ENCODE peak calls at places on chromosome 16, in four cellular contexts. M is astrocyte, J is lower lobe of right lung, X is PC-3. Q is an unnamed sample. For H3K27me3, the result is how much of the 10 kb centered on the place peaks cover.

GRCh38 chr16:23833960-23834685 is 1.7 kb upstream of the PRKCB start:
- DNase-seq in X (no peak), M (no peak), J (no peak), Q (no peak)

GRCh38 chr16:10684541-10685151 is 10.1 kb downstream of the TEKT5 start:
- DNase-seq in J (no peak), X (no peak), M (no peak), Q (no peak)

GRCh38 chr16:66289986-66290385 is 76.5 kb upstream of the CDH5 start:
- DNase-seq in J (no peak), M (no peak), X (no peak), Q (no peak)

GRCh38 chr16:12661656-12662172 is 142.0 kb downstream of the CPPED1 start:
- DNase-seq in J (no peak), M (no peak), X (peak), Q (no peak)

GRCh38 chr16:20333120-20333519 is 5.8 kb upstream of the GP2 start:
- DNase-seq in X (no peak), J (no peak), M (no peak), Q (no peak)

GRCh38 chr16:20393801-20394637 is 10.5 kb downstream of the PDILT start:
- DNase-seq in M (no peak), J (no peak), X (no peak), Q (no peak)

GRCh38 chr16:64990101-64990500 is 131.8 kb downstream of the CDH11 start:
- DNase-seq in M (peak), X (peak), J (no peak), Q (no peak)

GRCh38 chr16:24580665-24581064 is 41.3 kb downstream of the RBBP6 start:
- DNase-seq in J (no peak), X (peak), M (peak), Q (no peak)

GRCh38 chr16:50323335-50324011 is 45.3 kb downstream of the BRD7 start:
- DNase-seq in J (no peak), X (peak), M (no peak), Q (peak)

GRCh38 chr16:61575617-61576016 is 460.6 kb downstream of the CDH8 start:
- DNase-seq in J (no peak), M (no peak), X (no peak), Q (no peak)

GRCh38 chr16:58474296-58474695 is 25.6 kb upstream of the NDRG4 start:
- DNase-seq in J (no peak), M (no peak), X (no peak), Q (no peak)

GRCh38 chr16:84069540-84069939 is 26.9 kb upstream of the SLC38A8 start:
- DNase-seq in J (no peak), M (no peak), X (no peak), Q (no peak)

GRCh38 chr16:27113341-27113841 is 46.7 kb downstream of the C16orf82 start:
- DNase-seq in X (no peak), M (no peak), J (no peak), Q (no peak)

GRCh38 chr16:20875358-20875656 is 24.9 kb downstream of the DCUN1D3 start:
- DNase-seq in J (no peak), M (no peak), X (no peak), Q (no peak)

GRCh38 chr16:14486520-14487303 is 143.3 kb downstream of the PARN start:
- DNase-seq in M (peak), X (peak), J (peak), Q (peak)

GRCh38 chr16:74726736-74727135 is 26.1 kb upstream of the MLKL start:
- DNase-seq in M (no peak), X (peak), J (no peak), Q (peak)

GRCh38 chr16:20611350-20611902 is 35.3 kb upstream of the ACSM2B start:
- DNase-seq in X (no peak), J (peak), M (no peak), Q (no peak)

GRCh38 chr16:85029981-85030381 is 2.4 kb downstream of the KIAA0513 start:
- DNase-seq in X (peak), J (no peak), M (no peak), Q (no peak)

GRCh38 chr16:55297062-55297909 is 26.7 kb upstream of the IRX6 start:
- DNase-seq in X (peak), M (peak), J (no peak), Q (no peak)

GRCh38 chr16:56985288-56985961 is 3.9 kb upstream of the NLRC5 start:
- DNase-seq in M (peak), X (peak), J (peak), Q (peak)

GRCh38 chr16:84013787-84014569 is 28.6 kb downstream of the SLC38A8 start:
- DNase-seq in J (peak), X (peak), M (no peak), Q (peak)

GRCh38 chr16:27286446-27286845 is 17.9 kb upstream of the NSMCE1 start:
- DNase-seq in X (peak), J (no peak), M (peak), Q (peak)

GRCh38 chr16:73713817-73714495 is 582.7 kb upstream of the PSMD7 start:
- DNase-seq in M (no peak), J (no peak), X (peak), Q (peak)

DNA sequence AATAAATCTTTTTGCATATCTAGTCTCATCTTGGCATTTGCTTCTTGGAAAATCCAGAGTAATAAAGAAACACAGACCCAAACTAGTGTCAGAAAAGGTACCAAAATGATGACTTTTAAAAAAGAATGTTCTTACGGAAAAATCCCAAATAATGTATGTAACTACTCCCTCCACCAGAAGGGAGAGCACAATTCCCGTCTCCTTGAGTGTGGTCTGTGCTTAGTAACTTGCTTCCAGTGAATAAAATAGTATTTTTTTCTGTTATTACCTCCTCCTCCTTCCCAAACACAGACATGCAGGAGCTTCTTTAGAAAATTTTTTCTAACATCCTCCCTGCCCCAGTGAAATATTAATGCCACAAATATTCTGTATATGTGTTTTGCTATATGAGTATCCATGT is 358.1 kb downstream of the ZFHX3 start:
- DNase-seq in M (no peak), X (no peak), J (no peak), Q (no peak)
- TF ChIP-seq CTCF in M (no peak), X (no peak), J (no peak), Q (no peak)

GRCh38 chr16:53708490-53708889 is 4.5 kb downstream of the FTO start:
- DNase-seq in M (no peak), X (no peak), J (no peak), Q (no peak)

GRCh38 chr16:53707671-53708070 is 3.7 kb downstream of the FTO start:
- DNase-seq in J (no peak), M (no peak), X (no peak), Q (no peak)

GRCh38 chr16:53704445-53704813 is 473 bp downstream of the FTO start:
- DNase-seq in X (no peak), M (no peak), J (no peak), Q (no peak)

GRCh38 chr16:53703590-53704444 is at the start of the genes FTO and RPGRIP1L:
- DNase-seq in X (peak), M (peak), J (peak), Q (peak)
- H3K4me3 ChIP-seq in X (peak), M (peak), J (peak), Q (peak)

DNA sequence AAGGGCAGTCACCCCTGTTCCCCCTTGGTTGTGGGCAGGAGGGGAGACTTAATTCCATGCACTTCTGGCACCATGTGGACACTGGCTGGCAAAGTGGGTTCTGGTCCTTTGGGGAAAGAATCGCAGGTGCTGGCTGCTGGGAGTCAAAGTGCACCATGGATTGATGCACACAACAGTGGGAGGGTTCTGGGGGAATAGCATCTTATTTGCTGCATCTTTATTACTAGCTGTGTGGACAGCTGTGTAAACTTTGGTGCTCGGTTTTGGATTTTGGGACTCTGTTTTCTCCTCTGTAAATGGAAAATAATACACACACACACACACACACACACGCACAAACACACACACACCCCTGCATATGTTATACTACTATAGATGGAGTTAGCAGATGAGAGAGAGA is 3.9 kb downstream of the HSD17B2 start:
- DNase-seq in J (no peak), M (no peak), X (no peak), Q (no peak)
- H3K27me3 ChIP-seq in J (under half), M (under half), X (under half), Q (under half)

GRCh38 chr16:82630219-82630618 is 3.5 kb downstream of the CDH13 start:
- DNase-seq in X (peak), M (peak), J (no peak), Q (no peak)
- TF ChIP-seq CTCF in X (no peak), M (no peak), J (no peak), Q (no peak)

DNA sequence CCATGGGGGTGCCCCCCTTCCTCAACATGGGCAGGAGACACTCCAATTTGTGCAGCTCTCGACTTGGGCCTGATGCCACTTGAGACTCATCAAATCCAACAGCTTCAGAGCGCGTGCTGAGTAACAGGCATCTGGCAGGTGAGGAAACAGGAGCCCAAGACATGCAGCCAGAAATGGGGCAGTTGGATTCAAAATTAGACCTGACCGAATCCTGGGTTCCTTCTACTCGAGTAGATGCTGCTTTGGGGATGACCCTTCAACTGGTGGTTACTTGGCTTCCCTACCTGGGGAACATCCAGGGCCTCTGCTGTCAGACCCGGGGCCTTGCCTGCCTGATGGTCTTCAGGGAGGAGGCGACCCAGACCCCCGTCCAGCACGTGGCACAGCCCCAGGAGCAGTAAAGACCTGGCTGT is 488 bp upstream of the NTN3 start:
- DNase-seq in X (peak), J (no peak), M (no peak), Q (no peak)
- H3K4me3 ChIP-seq in X (no peak), J (no peak), M (no peak), Q (no peak)

DNA sequence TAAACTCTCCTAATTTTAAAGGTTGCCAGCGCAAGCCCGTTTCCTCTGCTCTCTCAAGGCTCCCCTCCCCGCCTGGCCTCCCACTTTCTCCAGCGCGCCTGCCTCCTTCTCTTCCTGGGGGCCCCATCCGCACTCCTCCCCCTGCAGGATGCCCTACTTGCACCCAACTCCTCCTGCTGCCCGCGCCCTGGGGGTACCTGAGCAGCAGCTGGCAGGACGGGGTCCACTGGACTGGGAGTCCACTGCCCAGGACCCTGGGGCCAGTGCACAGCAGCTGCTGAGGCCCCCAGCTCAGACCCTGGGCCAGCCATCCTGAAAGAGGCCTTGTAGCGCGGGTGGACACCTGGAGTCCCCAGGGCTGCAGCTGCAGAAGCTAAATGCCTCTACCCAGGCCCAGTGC is 1.7 kb upstream of the RAB26 start:
- DNase-seq in M (no peak), X (no peak), J (no peak), Q (no peak)
- H3K27me3 ChIP-seq in M (under half), X (under half), J (under half), Q (under half)

GRCh38 chr16:68839831-68840230 is 3.5 kb upstream of the TANGO6 start:
- DNase-seq in M (no peak), J (no peak), X (no peak), Q (no peak)

GRCh38 chr16:68844211-68844564 is 857 bp downstream of the TANGO6 start:
- DNase-seq in M (no peak), X (no peak), J (no peak), Q (no peak)

GRCh38 chr16:68848786-68849185 is 5.5 kb downstream of the TANGO6 start:
- DNase-seq in M (no peak), X (no peak), J (no peak), Q (no peak)

GRCh38 chr16:68843482-68844210 is at the start of gene TANGO6:
- DNase-seq in X (peak), J (peak), M (peak), Q (peak)
- TF ChIP-seq CTCF in X (peak), J (peak), M (peak), Q (peak)

GRCh38 chr16:89733792-89734191 is 12.5 kb downstream of the ZNF276 start:
- DNase-seq in J (no peak), X (no peak), M (no peak), Q (no peak)
- H3K4me3 ChIP-seq in J (no peak), X (no peak), M (no peak), Q (no peak)

GRCh38 chr16:8596581-8596980 is 6.3 kb upstream of the TMEM114 start:
- DNase-seq in M (no peak), X (no peak), J (no peak), Q (no peak)
- H3K27me3 ChIP-seq in M (under half), X (under half), J (under half), Q (under half)

Q was measured in brain microvascular endothelial cell.